ENCODE peak calls at places on chromosomes 6 and 20, in seven cellular contexts. K is ureter, P is hippocampal formation, J is pulmonary artery endothelial cell, Z is H7, U is A549, B is stomach. D is an unnamed sample.

GRCh38 chr6:85017352-85017751 is 253.0 kb upstream of the TBX18 start:
- DNase-seq in J (no peak), P (no peak), Z (no peak), U (no peak), B (no peak), K (no peak), D (no peak)

GRCh38 chr6:118586741-118587485 is 38.8 kb downstream of the PLN start:
- DNase-seq in P (no peak), J (no peak), B (no peak), Z (no peak), U (no peak), K (no peak), D (no peak)

GRCh38 chr6:160374836-160375560 is 26.8 kb downstream of the SLC22A3 start:
- DNase-seq in P (no peak), K (no peak), Z (no peak), B (no peak), U (no peak), J (no peak), D (no peak)

GRCh38 chr6:119514355-119514754 is 164.8 kb upstream of the MAN1A1 start:
- DNase-seq in P (no peak), K (no peak), J (no peak), U (no peak), Z (no peak), B (no peak), D (no peak)

GRCh38 chr6:91480397-91480796 is 893.5 kb upstream of the MAP3K7 start:
- DNase-seq in P (no peak), K (no peak), B (no peak), U (no peak), J (no peak), Z (no peak), D (no peak)

GRCh38 chr20:52684911-52685310 is 287.2 kb upstream of the TSHZ2 start:
- DNase-seq in B (no peak), Z (no peak), U (no peak), J (no peak), P (no peak), K (no peak), D (no peak)

GRCh38 chr20:37342231-37343177 is 3.4 kb upstream of the SRC start:
- DNase-seq in J (no peak), U (peak; percentile 48), P (no peak), B (no peak), Z (no peak), K (no peak), D (no peak)

GRCh38 chr6:7008451-7008988 is 99.2 kb upstream of the RREB1 start:
- DNase-seq in J (no peak), P (no peak), K (no peak), Z (peak; percentile 28), U (no peak), B (no peak), D (no peak)

GRCh38 chr6:29685718-29686326 is 4.9 kb upstream of the ZFP57 start:
- DNase-seq in Z (peak; percentile 83), U (no peak), P (no peak), B (no peak), J (no peak), K (no peak), D (no peak)

GRCh38 chr20:33811763-33812672 is 870 bp downstream of the CHMP4B start:
- DNase-seq in B (peak; percentile 66), K (peak; percentile 71), J (peak; percentile 65), P (no peak), U (peak; percentile 77), Z (peak; percentile 63), D (peak; percentile 64)

GRCh38 chr6:25280617-25280990 is 1.4 kb downstream of the CARMIL1 start:
- DNase-seq in P (no peak), K (no peak), Z (no peak), J (no peak), B (no peak), U (no peak), D (no peak)

GRCh38 chr6:27025351-27025750 is 222.2 kb upstream of the PRSS16 start:
- DNase-seq in J (no peak), P (no peak), B (no peak), Z (no peak), K (no peak), U (no peak), D (no peak)

GRCh38 chr6:160010067-160010466 is 41.2 kb downstream of the IGF2R start:
- DNase-seq in K (no peak), P (no peak), Z (no peak), J (no peak), U (no peak), B (no peak), D (no peak)

GRCh38 chr6:152609125-152609670 is 28.0 kb downstream of the SYNE1 start:
- DNase-seq in P (no peak), U (no peak), K (no peak), J (no peak), Z (no peak), B (no peak), D (no peak)

GRCh38 chr6:96465321-96465903 is 56.2 kb upstream of the UFL1 start:
- DNase-seq in Z (no peak), K (no peak), U (no peak), B (no peak), J (no peak), P (no peak), D (no peak)

GRCh38 chr6:93059911-93060310 is 359.4 kb downstream of the EPHA7 start:
- DNase-seq in B (no peak), Z (no peak), U (no peak), P (no peak), J (no peak), K (no peak), D (no peak)

GRCh38 chr6:9467746-9468145 is 947.1 kb downstream of the TFAP2A start:
- DNase-seq in J (no peak), Z (no peak), U (no peak), P (no peak), B (no peak), K (no peak), D (peak; percentile 23)

GRCh38 chr6:6610031-6610591 is 21.6 kb downstream of the LY86 start:
- DNase-seq in B (no peak), P (no peak), J (no peak), K (no peak), U (no peak), Z (no peak), D (no peak)

GRCh38 chr6:21533678-21534077 is 59.9 kb upstream of the SOX4 start:
- DNase-seq in P (no peak), K (no peak), B (no peak), U (no peak), J (no peak), Z (no peak), D (no peak)

GRCh38 chr6:8707956-8708772 is 272.8 kb upstream of the SLC35B3 start:
- DNase-seq in J (no peak), P (peak; percentile 2), U (peak; percentile 6), K (no peak), B (peak; percentile 49), Z (peak; percentile 10), D (peak; percentile 88)

GRCh38 chr6:137084090-137084489 is 39.3 kb upstream of the IL20RA start:
- DNase-seq in J (no peak), K (no peak), U (no peak), P (no peak), B (no peak), Z (no peak), D (no peak)

GRCh38 chr6:47603995-47604394 is 94.4 kb upstream of the ADGRF4 start:
- DNase-seq in K (no peak), U (no peak), P (no peak), B (no peak), J (no peak), Z (no peak), D (no peak)

GRCh38 chr6:42702200-42702599 is 20.2 kb downstream of the PRPH2 start:
- DNase-seq in J (peak; percentile 62), K (no peak), U (no peak), B (no peak), P (no peak), Z (no peak), D (no peak)

GRCh38 chr20:39132511-39132910 is 170.4 kb downstream of the DHX35 start:
- DNase-seq in U (no peak), Z (no peak), P (no peak), J (no peak), K (no peak), B (no peak), D (no peak)

GRCh38 chr20:57388953-57389694 is 2.1 kb upstream of the RBM38 start:
- DNase-seq in J (no peak), U (no peak), B (peak; percentile 90), K (peak; percentile 82), P (peak; percentile 56), Z (peak; percentile 95), D (no peak)

GRCh38 chr6:43009124-43009523 is 4.6 kb downstream of the MEA1 start:
- DNase-seq in K (no peak), J (no peak), U (no peak), Z (no peak), P (no peak), B (peak; percentile 34), D (no peak)

GRCh38 chr20:44247131-44247571 is at the start of gene GDAP1L1:
- DNase-seq in J (no peak), Z (peak; percentile 95), K (no peak), P (peak; percentile 24), U (no peak), B (no peak), D (no peak)

GRCh38 chr6:127945434-127946097 is 44.7 kb upstream of the THEMIS start:
- DNase-seq in U (no peak), Z (no peak), B (no peak), P (no peak), J (no peak), K (no peak), D (no peak)

GRCh38 chr20:64131406-64131805 is 24.0 kb upstream of the NPBWR2 start:
- DNase-seq in B (no peak), K (no peak), Z (peak; percentile 62), J (no peak), U (peak; percentile 81), P (no peak), D (no peak)

GRCh38 chr6:42138630-42139619 is 3.5 kb downstream of the C6orf132 start:
- DNase-seq in P (no peak), Z (peak; percentile 77), J (no peak), U (no peak), K (no peak), B (no peak), D (no peak)

GRCh38 chr6:89084954-89085353 is 4.4 kb downstream of the PNRC1 start:
- DNase-seq in P (no peak), Z (peak; percentile 55), B (no peak), J (no peak), U (no peak), K (no peak), D (no peak)

GRCh38 chr20:53657732-53658131 is 64.1 kb upstream of the ZNF217 start:
- DNase-seq in B (no peak), Z (peak; percentile 73), K (no peak), P (no peak), U (no peak), J (no peak), D (no peak)

GRCh38 chr6:105609375-105609991 is 206.6 kb upstream of the PREP start:
- DNase-seq in U (peak; percentile 55), B (no peak), J (peak; percentile 32), K (no peak), P (no peak), Z (no peak), D (no peak)

GRCh38 chr6:91506509-91506908 is 919.6 kb upstream of the MAP3K7 start:
- DNase-seq in K (no peak), B (no peak), J (no peak), Z (no peak), U (no peak), P (no peak), D (no peak)

GRCh38 chr20:24809606-24810005 is 139.5 kb upstream of the CST7 start:
- DNase-seq in Z (no peak), P (no peak), J (no peak), K (no peak), U (no peak), B (no peak), D (no peak)

GRCh38 chr6:170045563-170045960 is 245.3 kb downstream of the DLL1 start:
- DNase-seq in B (no peak), P (no peak), U (no peak), Z (no peak), J (no peak), K (no peak), D (no peak)